ENCODE peak calls at places on chromosome 9, in eight cellular contexts. One of them, this sample, is unnamed.

GRCh38 chr9:27426717-27427645 is 97.1 kb upstream of the IFNK start:
- DNase-seq in hippocampal formation: no peak
- DNase-seq in left cardiac atrium: no peak
- DNase-seq in H4: peak; percentile 42
- DNase-seq in M059J: peak; percentile 84
- DNase-seq in iris pigment epithelial cell: peak; percentile 33
- DNase-seq in bronchial epithelial cell: peak; percentile 97
- DNase-seq in T-helper 1 cell: no peak
- DNase-seq in this sample: no peak

GRCh38 chr9:99356512-99356971 is 134.5 kb downstream of the SEC61B start:
- DNase-seq in hippocampal formation: no peak
- DNase-seq in left cardiac atrium: peak; percentile 64
- DNase-seq in H4: no peak
- DNase-seq in M059J: peak; percentile 60
- DNase-seq in iris pigment epithelial cell: no peak
- DNase-seq in bronchial epithelial cell: no peak
- DNase-seq in T-helper 1 cell: no peak
- DNase-seq in this sample: peak; percentile 17

GRCh38 chr9:135474915-135475314 is 4.7 kb upstream of the PPP1R26 start:
- DNase-seq in hippocampal formation: no peak
- DNase-seq in left cardiac atrium: no peak
- DNase-seq in H4: no peak
- DNase-seq in M059J: no peak
- DNase-seq in iris pigment epithelial cell: peak; percentile 23
- DNase-seq in bronchial epithelial cell: no peak
- DNase-seq in T-helper 1 cell: no peak
- DNase-seq in this sample: peak; percentile 32

GRCh38 chr9:111236337-111236736 is 93.7 kb downstream of the OR2K2 start:
- DNase-seq in hippocampal formation: no peak
- DNase-seq in left cardiac atrium: no peak
- DNase-seq in H4: no peak
- DNase-seq in M059J: no peak
- DNase-seq in iris pigment epithelial cell: peak; percentile 22
- DNase-seq in bronchial epithelial cell: no peak
- DNase-seq in T-helper 1 cell: no peak
- DNase-seq in this sample: no peak

GRCh38 chr9:128245293-128246151 is 30.3 kb downstream of the GOLGA2 start:
- DNase-seq in hippocampal formation: no peak
- DNase-seq in left cardiac atrium: peak; percentile 70
- DNase-seq in H4: no peak
- DNase-seq in M059J: peak; percentile 59
- DNase-seq in iris pigment epithelial cell: peak; percentile 73
- DNase-seq in bronchial epithelial cell: peak; percentile 12
- DNase-seq in T-helper 1 cell: no peak
- DNase-seq in this sample: no peak

GRCh38 chr9:14198049-14198448 is 115.9 kb downstream of the NFIB start:
- DNase-seq in hippocampal formation: no peak
- DNase-seq in left cardiac atrium: no peak
- DNase-seq in H4: no peak
- DNase-seq in M059J: no peak
- DNase-seq in iris pigment epithelial cell: no peak
- DNase-seq in bronchial epithelial cell: no peak
- DNase-seq in T-helper 1 cell: no peak
- DNase-seq in this sample: no peak

GRCh38 chr9:133948138-133948537 is 44.0 kb downstream of the VAV2 start:
- DNase-seq in hippocampal formation: no peak
- DNase-seq in left cardiac atrium: peak; percentile 38
- DNase-seq in H4: no peak
- DNase-seq in M059J: no peak
- DNase-seq in iris pigment epithelial cell: no peak
- DNase-seq in bronchial epithelial cell: no peak
- DNase-seq in T-helper 1 cell: no peak
- DNase-seq in this sample: no peak

GRCh38 chr9:80871596-80871995 is 817.8 kb downstream of the TLE1 start:
- DNase-seq in hippocampal formation: no peak
- DNase-seq in left cardiac atrium: no peak
- DNase-seq in H4: no peak
- DNase-seq in M059J: no peak
- DNase-seq in iris pigment epithelial cell: no peak
- DNase-seq in bronchial epithelial cell: no peak
- DNase-seq in T-helper 1 cell: no peak
- DNase-seq in this sample: no peak

GRCh38 chr9:136651859-136652258 is 10.9 kb upstream of the EGFL7 start:
- DNase-seq in hippocampal formation: no peak
- DNase-seq in left cardiac atrium: no peak
- DNase-seq in H4: no peak
- DNase-seq in M059J: no peak
- DNase-seq in iris pigment epithelial cell: no peak
- DNase-seq in bronchial epithelial cell: no peak
- DNase-seq in T-helper 1 cell: no peak
- DNase-seq in this sample: no peak